ENCODE peak calls at places on chromosomes 16 and 17, in nine cellular contexts. Q, A, W, T, K, U, E, P and O are unnamed samples.

GRCh38 chr16:77183137-77183536 is 7.9 kb upstream of the MON1B start:
- DNase-seq in Q (no peak), A (no peak), W (no peak), T (no peak), K (no peak), U (no peak), E (no peak), P (no peak), O (no peak)

GRCh38 chr16:1794221-1794871 is 841 bp upstream of the IGFALS start:
- DNase-seq in Q (no peak), A (no peak), W (no peak), T (no peak), K (no peak), U (no peak), E (no peak), P (no peak), O (no peak)

GRCh38 chr16:87952751-87953150 is 1.5 kb downstream of the BANP start:
- DNase-seq in Q (no peak), A (no peak), W (no peak), T (no peak), K (no peak), U (no peak), E (no peak), P (no peak), O (no peak)

GRCh38 chr16:80976946-80977345 is 29.7 kb downstream of the CMC2 start:
- DNase-seq in Q (no peak), A (no peak), W (no peak), T (no peak), K (no peak), U (no peak), E (no peak), P (no peak), O (no peak)

GRCh38 chr16:70437017-70437581 is 1.8 kb downstream of the ST3GAL2 start:
- DNase-seq in Q (no peak), A (no peak), W (no peak), T (no peak), K (peak), U (no peak), E (no peak), P (no peak), O (no peak)

GRCh38 chr16:88468289-88469129 is 15.4 kb downstream of the ZFPM1 start:
- DNase-seq in Q (no peak), A (no peak), W (no peak), T (no peak), K (peak), U (no peak), E (no peak), P (no peak), O (no peak)

GRCh38 chr16:63461248-63461841 is 1425.1 kb upstream of the CDH8 start:
- DNase-seq in Q (no peak), A (no peak), W (peak), T (no peak), K (peak), U (no peak), E (no peak), P (peak), O (no peak)

GRCh38 chr17:72376486-72377345 is 255.9 kb downstream of the SOX9 start:
- DNase-seq in Q (no peak), A (no peak), W (no peak), T (no peak), K (no peak), U (no peak), E (no peak), P (no peak), O (no peak)

GRCh38 chr16:81730090-81731051 is 48.7 kb upstream of the PLCG2 start:
- DNase-seq in Q (peak), A (peak), W (peak), T (peak), K (peak), U (peak), E (peak), P (no peak), O (peak)

GRCh38 chr17:54891176-54891821 is 9.4 kb upstream of the TOM1L1 start:
- DNase-seq in Q (no peak), A (no peak), W (peak), T (no peak), K (peak), U (no peak), E (no peak), P (peak), O (peak)

GRCh38 chr17:27294689-27295630 is 1.0 kb downstream of the WSB1 start:
- DNase-seq in Q (peak), A (peak), W (peak), T (no peak), K (peak), U (no peak), E (peak), P (peak), O (peak)

GRCh38 chr16:83689385-83689831 is 118.4 kb upstream of the HSBP1 start:
- DNase-seq in Q (no peak), A (no peak), W (no peak), T (no peak), K (peak), U (no peak), E (no peak), P (peak), O (no peak)

GRCh38 chr17:69250641-69251040 is 22.0 kb upstream of the ABCA10 start:
- DNase-seq in Q (no peak), A (no peak), W (no peak), T (no peak), K (no peak), U (no peak), E (no peak), P (no peak), O (no peak)

GRCh38 chr16:4682616-4683254 is 10.6 kb upstream of the NUDT16L1 start:
- DNase-seq in Q (no peak), A (no peak), W (no peak), T (no peak), K (peak), U (peak), E (no peak), P (peak), O (no peak)

GRCh38 chr16:81624718-81625543 is 154.2 kb upstream of the PLCG2 start:
- DNase-seq in Q (no peak), A (no peak), W (no peak), T (no peak), K (no peak), U (no peak), E (no peak), P (no peak), O (no peak)

GRCh38 chr17:36728030-36728991 is 126.9 kb downstream of the MRM1 start:
- DNase-seq in Q (peak), A (no peak), W (no peak), T (no peak), K (peak), U (no peak), E (no peak), P (no peak), O (no peak)

GRCh38 chr17:59149841-59150511 is 5.0 kb downstream of the SKA2 start:
- DNase-seq in Q (no peak), A (no peak), W (no peak), T (no peak), K (no peak), U (no peak), E (no peak), P (no peak), O (no peak)

GRCh38 chr17:65183736-65184135 is 46.6 kb downstream of the RGS9 start:
- DNase-seq in Q (no peak), A (no peak), W (no peak), T (no peak), K (peak), U (no peak), E (no peak), P (no peak), O (no peak)

GRCh38 chr16:15993541-15993940 is 44.1 kb downstream of the ABCC1 start:
- DNase-seq in Q (no peak), A (no peak), W (no peak), T (no peak), K (no peak), U (no peak), E (no peak), P (no peak), O (no peak)